ENCODE peak calls at places on chromosomes 5 and 9, in five cellular contexts. One of them, this sample, is unnamed.

GRCh38 chr9:136847827-136848392 is 1.3 kb upstream of the PHPT1 start:
- DNase-seq in WTC11: peak; percentile 82
- DNase-seq in endodermal cell: peak; percentile 94
- DNase-seq in NCI-H2081: peak; percentile 72
- DNase-seq in hepatocyte: peak; percentile 93
- DNase-seq in this sample: peak; percentile 58

GRCh38 chr5:6941635-6942034 is 228.4 kb downstream of the TENT4A start:
- DNase-seq in WTC11: no peak
- DNase-seq in endodermal cell: no peak
- DNase-seq in NCI-H2081: no peak
- DNase-seq in hepatocyte: no peak
- DNase-seq in this sample: no peak

GRCh38 chr9:133142657-133143592 is 20.8 kb downstream of the GBGT1 start:
- DNase-seq in WTC11: no peak
- DNase-seq in endodermal cell: no peak
- DNase-seq in NCI-H2081: no peak
- DNase-seq in hepatocyte: no peak
- DNase-seq in this sample: no peak

GRCh38 chr5:33433303-33434255 is 7.2 kb upstream of the TARS1 start:
- DNase-seq in WTC11: no peak
- DNase-seq in endodermal cell: no peak
- DNase-seq in NCI-H2081: no peak
- DNase-seq in hepatocyte: no peak
- DNase-seq in this sample: no peak

GRCh38 chr9:79946718-79947117 is 375.0 kb downstream of the TLE4 start:
- DNase-seq in WTC11: no peak
- DNase-seq in endodermal cell: no peak
- DNase-seq in NCI-H2081: peak; percentile 9
- DNase-seq in hepatocyte: no peak
- DNase-seq in this sample: no peak

GRCh38 chr9:95635986-95636600 is 119.3 kb upstream of the PTCH1 start:
- DNase-seq in WTC11: no peak
- DNase-seq in endodermal cell: no peak
- DNase-seq in NCI-H2081: no peak
- DNase-seq in hepatocyte: no peak
- DNase-seq in this sample: no peak

GRCh38 chr9:114603183-114603582 is 7.9 kb upstream of the TMEM268 start:
- DNase-seq in WTC11: no peak
- DNase-seq in endodermal cell: no peak
- DNase-seq in NCI-H2081: no peak
- DNase-seq in hepatocyte: no peak
- DNase-seq in this sample: no peak

GRCh38 chr9:95505676-95506437 is 10.9 kb downstream of the PTCH1 start:
- DNase-seq in WTC11: peak; percentile 66
- DNase-seq in endodermal cell: peak; percentile 83
- DNase-seq in NCI-H2081: peak; percentile 74
- DNase-seq in hepatocyte: peak; percentile 85
- DNase-seq in this sample: no peak

GRCh38 chr5:103327893-103328292 is 69.3 kb downstream of the MACIR start:
- DNase-seq in WTC11: no peak
- DNase-seq in endodermal cell: no peak
- DNase-seq in NCI-H2081: no peak
- DNase-seq in hepatocyte: no peak
- DNase-seq in this sample: peak; percentile 89

GRCh38 chr5:167460449-167461020 is 830.9 kb upstream of the WWC1 start:
- DNase-seq in WTC11: no peak
- DNase-seq in endodermal cell: no peak
- DNase-seq in NCI-H2081: no peak
- DNase-seq in hepatocyte: no peak
- DNase-seq in this sample: no peak

GRCh38 chr9:110016340-110016739 is 191.6 kb downstream of the C9orf152 start:
- DNase-seq in WTC11: no peak
- DNase-seq in endodermal cell: no peak
- DNase-seq in NCI-H2081: no peak
- DNase-seq in hepatocyte: no peak
- DNase-seq in this sample: no peak

GRCh38 chr9:121607434-121608248 is 43.8 kb upstream of the DAB2IP start:
- DNase-seq in WTC11: no peak
- DNase-seq in endodermal cell: peak; percentile 46
- DNase-seq in NCI-H2081: no peak
- DNase-seq in hepatocyte: peak; percentile 38
- DNase-seq in this sample: no peak

GRCh38 chr5:174529925-174530681 is 194.3 kb upstream of the MSX2 start:
- DNase-seq in WTC11: no peak
- DNase-seq in endodermal cell: no peak
- DNase-seq in NCI-H2081: no peak
- DNase-seq in hepatocyte: no peak
- DNase-seq in this sample: no peak

GRCh38 chr9:138007566-138008080 is 130.0 kb downstream of the CACNA1B start:
- DNase-seq in WTC11: no peak
- DNase-seq in endodermal cell: no peak
- DNase-seq in NCI-H2081: no peak
- DNase-seq in hepatocyte: peak; percentile 2
- DNase-seq in this sample: no peak

GRCh38 chr5:139798883-139799282 is 3.3 kb downstream of the PSD2 start:
- DNase-seq in WTC11: no peak
- DNase-seq in endodermal cell: no peak
- DNase-seq in NCI-H2081: no peak
- DNase-seq in hepatocyte: no peak
- DNase-seq in this sample: no peak

GRCh38 chr9:72932669-72933068 is 20.2 kb downstream of the ALDH1A1 start:
- DNase-seq in WTC11: no peak
- DNase-seq in endodermal cell: no peak
- DNase-seq in NCI-H2081: no peak
- DNase-seq in hepatocyte: no peak
- DNase-seq in this sample: no peak

GRCh38 chr5:8399471-8399870 is 530.5 kb downstream of the MTRR start:
- DNase-seq in WTC11: no peak
- DNase-seq in endodermal cell: no peak
- DNase-seq in NCI-H2081: peak; percentile 95
- DNase-seq in hepatocyte: no peak
- DNase-seq in this sample: peak; percentile 7

GRCh38 chr5:174505621-174506020 is 218.8 kb upstream of the MSX2 start:
- DNase-seq in WTC11: no peak
- DNase-seq in endodermal cell: no peak
- DNase-seq in NCI-H2081: no peak
- DNase-seq in hepatocyte: no peak
- DNase-seq in this sample: peak; percentile 30

GRCh38 chr9:116494815-116495634 is 192.1 kb upstream of the TRIM32 start:
- DNase-seq in WTC11: peak; percentile 69
- DNase-seq in endodermal cell: peak; percentile 88
- DNase-seq in NCI-H2081: peak; percentile 21
- DNase-seq in hepatocyte: peak; percentile 49
- DNase-seq in this sample: no peak

GRCh38 chr9:76394896-76395244 is 644 bp upstream of the RFK start:
- DNase-seq in WTC11: peak; percentile 33
- DNase-seq in endodermal cell: peak; percentile 87
- DNase-seq in NCI-H2081: peak; percentile 72
- DNase-seq in hepatocyte: peak; percentile 66
- DNase-seq in this sample: peak; percentile 58

GRCh38 chr5:60482301-60482700 is 217.7 kb downstream of the DEPDC1B start:
- DNase-seq in WTC11: no peak
- DNase-seq in endodermal cell: peak; percentile 59
- DNase-seq in NCI-H2081: no peak
- DNase-seq in hepatocyte: no peak
- DNase-seq in this sample: no peak

GRCh38 chr9:20640331-20641187 is 18.3 kb upstream of the MLLT3 start:
- DNase-seq in WTC11: no peak
- DNase-seq in endodermal cell: no peak
- DNase-seq in NCI-H2081: peak; percentile 80
- DNase-seq in hepatocyte: peak; percentile 36
- DNase-seq in this sample: no peak

GRCh38 chr5:2382776-2383677 is 368.4 kb downstream of the IRX2 start:
- DNase-seq in WTC11: no peak
- DNase-seq in endodermal cell: no peak
- DNase-seq in NCI-H2081: no peak
- DNase-seq in hepatocyte: no peak
- DNase-seq in this sample: no peak

GRCh38 chr9:112434487-112434886 is 52.1 kb upstream of the KIAA1958 start:
- DNase-seq in WTC11: no peak
- DNase-seq in endodermal cell: no peak
- DNase-seq in NCI-H2081: no peak
- DNase-seq in hepatocyte: no peak
- DNase-seq in this sample: no peak

GRCh38 chr9:95494416-95495371 is 22.1 kb downstream of the PTCH1 start:
- DNase-seq in WTC11: peak; percentile 50
- DNase-seq in endodermal cell: peak; percentile 87
- DNase-seq in NCI-H2081: peak; percentile 91
- DNase-seq in hepatocyte: peak; percentile 42
- DNase-seq in this sample: peak; percentile 97

GRCh38 chr9:113754739-113755138 is 121.4 kb upstream of the ZNF618 start:
- DNase-seq in WTC11: no peak
- DNase-seq in endodermal cell: no peak
- DNase-seq in NCI-H2081: no peak
- DNase-seq in hepatocyte: no peak
- DNase-seq in this sample: no peak

GRCh38 chr5:29193972-29194371 is 1999.5 kb upstream of the CDH6 start:
- DNase-seq in WTC11: no peak
- DNase-seq in endodermal cell: no peak
- DNase-seq in NCI-H2081: no peak
- DNase-seq in hepatocyte: no peak
- DNase-seq in this sample: no peak

GRCh38 chr9:69590241-69590640 is 81.9 kb downstream of the APBA1 start:
- DNase-seq in WTC11: no peak
- DNase-seq in endodermal cell: no peak
- DNase-seq in NCI-H2081: no peak
- DNase-seq in hepatocyte: no peak
- DNase-seq in this sample: no peak

GRCh38 chr9:136899196-136899595 is 12.9 kb downstream of the TRAF2 start:
- DNase-seq in WTC11: no peak
- DNase-seq in endodermal cell: no peak
- DNase-seq in NCI-H2081: no peak
- DNase-seq in hepatocyte: no peak
- DNase-seq in this sample: no peak

GRCh38 chr9:3059781-3060468 is 216.0 kb upstream of the PUM3 start:
- DNase-seq in WTC11: no peak
- DNase-seq in endodermal cell: no peak
- DNase-seq in NCI-H2081: no peak
- DNase-seq in hepatocyte: no peak
- DNase-seq in this sample: no peak

GRCh38 chr5:108749130-108749861 is 1.6 kb downstream of the FER start:
- DNase-seq in WTC11: no peak
- DNase-seq in endodermal cell: no peak
- DNase-seq in NCI-H2081: no peak
- DNase-seq in hepatocyte: peak; percentile 84
- DNase-seq in this sample: no peak

GRCh38 chr9:88772602-88773001 is 218.7 kb upstream of the S1PR3 start:
- DNase-seq in WTC11: no peak
- DNase-seq in endodermal cell: no peak
- DNase-seq in NCI-H2081: no peak
- DNase-seq in hepatocyte: no peak
- DNase-seq in this sample: no peak